ENCODE peak calls at places on chromosomes 6 and 20, in nine cellular contexts. P is IMR-90; Z is NCI-H1092 treated with DMSO at 0.1 percent for 48 hours; N is lower lobe of right lung; S is Daoy; D is tibial nerve; R is tibial artery; I is AG20443; W is stimulated activated CD8-positive, alpha-beta memory T cell treated with anti-CD3 and anti-CD28 coated beads, Interleukin-7, amount 100 ng/mL, for 1 hour. X is an unnamed sample.
A peak's percentile ranks its signal among the peaks of the same experiment; 100 is the strongest.

GRCh38 chr20:709421-709820 is 33.8 kb upstream of the SCRT2 start:
- DNase-seq in D (no peak), W (no peak), S (peak; percentile 25), Z (peak; percentile 60), N (no peak), R (no peak), I (no peak), P (no peak), X (no peak)

GRCh38 chr6:125444234-125444949 is 142.6 kb upstream of the HDDC2 start:
- DNase-seq in P (no peak), I (no peak), Z (no peak), W (no peak), N (no peak), R (peak; percentile 72), S (no peak), D (peak; percentile 29), X (peak; percentile 88)

GRCh38 chr6:17865798-17866725 is 121.4 kb downstream of the KIF13A start:
- DNase-seq in P (peak; percentile 95), S (peak; percentile 94), Z (no peak), R (peak; percentile 87), D (peak; percentile 26), N (no peak), W (no peak), I (peak; percentile 89), X (peak; percentile 93)

GRCh38 chr20:46311039-46311650 is 2.8 kb upstream of the CDH22 start:
- DNase-seq in W (no peak), R (no peak), S (no peak), D (no peak), Z (no peak), I (no peak), N (no peak), P (no peak), X (no peak)

GRCh38 chr6:90537027-90537426 is 49.8 kb downstream of the MAP3K7 start:
- DNase-seq in P (peak; percentile 45), N (no peak), D (no peak), Z (no peak), R (no peak), S (no peak), W (no peak), I (peak; percentile 35), X (no peak)

GRCh38 chr6:106253731-106254130 is 71.8 kb downstream of the ATG5 start:
- DNase-seq in S (peak; percentile 57), P (peak; percentile 31), D (no peak), I (peak; percentile 43), Z (no peak), R (no peak), N (no peak), W (no peak), X (no peak)

GRCh38 chr6:35302604-35303218 is 5.1 kb downstream of the DEF6 start:
- DNase-seq in R (peak; percentile 40), S (peak; percentile 79), I (no peak), P (peak; percentile 9), N (peak; percentile 73), D (no peak), W (peak; percentile 64), Z (no peak), X (no peak)

GRCh38 chr6:53906842-53907241 is 112.0 kb downstream of the LRRC1 start:
- DNase-seq in Z (no peak), R (peak; percentile 47), W (no peak), P (peak; percentile 39), D (no peak), I (peak; percentile 63), S (no peak), N (no peak), X (peak; percentile 53)

GRCh38 chr20:4896971-4897497 is 104.3 kb downstream of the SLC23A2 start:
- DNase-seq in S (no peak), R (no peak), D (no peak), P (no peak), N (no peak), W (no peak), Z (no peak), I (no peak), X (no peak)

GRCh38 chr6:43328528-43328927 is 19.9 kb upstream of the CRIP3 start:
- DNase-seq in D (no peak), I (no peak), S (no peak), Z (no peak), R (no peak), W (no peak), P (no peak), N (no peak), X (no peak)

GRCh38 chr6:15864708-15865062 is 201.9 kb upstream of the DTNBP1 start:
- DNase-seq in D (no peak), W (no peak), Z (no peak), P (no peak), N (no peak), I (no peak), R (no peak), S (no peak), X (no peak)

GRCh38 chr6:14877758-14878157 is 368.1 kb upstream of the JARID2 start:
- DNase-seq in S (no peak), Z (no peak), R (no peak), D (no peak), N (no peak), W (no peak), I (no peak), P (no peak), X (no peak)

GRCh38 chr6:43856005-43856765 is 86.2 kb downstream of the VEGFA start:
- DNase-seq in S (peak; percentile 27), P (peak; percentile 40), W (no peak), N (peak; percentile 68), R (no peak), I (peak; percentile 32), D (no peak), Z (peak; percentile 5), X (no peak)

GRCh38 chr20:37518606-37519507 is 2.2 kb upstream of the NNAT start:
- DNase-seq in N (peak; percentile 60), I (no peak), D (no peak), S (no peak), Z (peak; percentile 91), W (no peak), P (no peak), R (peak; percentile 38), X (no peak)

GRCh38 chr6:30876039-30876730 is 8.1 kb upstream of the DDR1 start:
- DNase-seq in P (peak; percentile 75), W (no peak), I (peak; percentile 56), S (peak; percentile 80), R (peak; percentile 62), N (no peak), Z (no peak), D (no peak), X (no peak)

GRCh38 chr20:58839474-58839874 is 11.2 kb downstream of the GNAS-AS1 start:
- DNase-seq in I (peak; percentile 45), W (no peak), R (no peak), P (peak; percentile 24), Z (peak; percentile 31), N (no peak), D (no peak), S (peak; percentile 62), X (no peak)

GRCh38 chr20:61905781-61906523 is 159.7 kb downstream of the TAF4 start:
- DNase-seq in W (no peak), S (no peak), P (no peak), I (no peak), N (peak; percentile 21), Z (no peak), R (no peak), D (no peak), X (no peak)